ENCODE peak calls at places on chromosomes 6 and 20, in six cellular contexts. S is CD8-positive, alpha-beta T cell; H is mammary epithelial cell; G is small intestine; U is colonic mucosa; M is SJSA1. K is an unnamed sample. For H3K27me3 and H3K4me1, the result is how much of the 10 kb centered on the place peaks cover.

GRCh38 chr6:144601221-144601620 is 316.1 kb downstream of the UTRN start:
- DNase-seq in S (no peak), H (no peak), G (no peak), U (no peak), M (no peak), K (no peak)

GRCh38 chr20:17571153-17571527 is 1.3 kb downstream of the DSTN start:
- DNase-seq in S (no peak), H (no peak), G (peak), U (no peak), M (no peak), K (no peak)

GRCh38 chr6:137761072-137761471 is 106.0 kb upstream of the TNFAIP3 start:
- DNase-seq in S (no peak), H (no peak), G (no peak), U (no peak), M (no peak), K (no peak)

GRCh38 chr20:53692465-53693067 is 98.9 kb upstream of the ZNF217 start:
- DNase-seq in S (no peak), H (no peak), G (no peak), U (no peak), M (no peak), K (peak)

GRCh38 chr6:37432916-37433656 is at the start of gene CMTR1:
- DNase-seq in S (peak), H (peak), G (peak), U (peak), M (peak), K (peak)

GRCh38 chr6:96391776-96392175 is 129.8 kb upstream of the UFL1 start:
- DNase-seq in S (no peak), H (no peak), G (peak), U (no peak), M (no peak), K (no peak)

GRCh38 chr6:148836751-148837150 is 89.9 kb downstream of the UST start:
- DNase-seq in S (no peak), H (no peak), G (no peak), U (no peak), M (no peak), K (no peak)

GRCh38 chr20:32332614-32333013 is 25.5 kb upstream of the ASXL1 start:
- DNase-seq in S (no peak), H (peak), G (peak), U (no peak), M (peak), K (no peak)

GRCh38 chr6:110944681-110945151 is 13.8 kb upstream of the GTF3C6 start:
- DNase-seq in S (no peak), H (peak), G (no peak), U (no peak), M (no peak), K (no peak)

GRCh38 chr6:111080713-111081112 is 6.6 kb upstream of the SLC16A10 start:
- DNase-seq in S (no peak), H (peak), G (peak), U (peak), M (no peak), K (no peak)

GRCh38 chr20:21302645-21303060 is 478 bp upstream of the XRN2 start:
- DNase-seq in S (no peak), H (no peak), G (no peak), U (no peak), M (no peak), K (no peak)

GRCh38 chr6:106847116-106847515 is 127.4 kb downstream of the CD24 start:
- DNase-seq in S (no peak), H (no peak), G (no peak), U (no peak), M (no peak), K (no peak)

GRCh38 chr20:61789329-61789728 is 276.4 kb downstream of the TAF4 start:
- DNase-seq in S (no peak), H (peak), G (no peak), U (no peak), M (no peak), K (no peak)

GRCh38 chr6:168624540-168624939 is 183.6 kb downstream of the SMOC2 start:
- DNase-seq in S (no peak), H (no peak), G (no peak), U (no peak), M (no peak), K (no peak)

GRCh38 chr6:89008299-89008698 is 44.9 kb upstream of the RNGTT start:
- DNase-seq in S (no peak), H (no peak), G (peak), U (no peak), M (no peak), K (no peak)

GRCh38 chr6:82144007-82144851 is 103.3 kb downstream of the IBTK start:
- DNase-seq in S (no peak), H (peak), G (peak), U (no peak), M (peak), K (no peak)

GRCh38 chr20:22579119-22579427 is 5.3 kb downstream of the FOXA2 start:
- DNase-seq in S (no peak), H (no peak), G (no peak), U (no peak), M (no peak), K (no peak)

GRCh38 chr6:49145280-49145679 is 317.8 kb downstream of the MMUT start:
- DNase-seq in S (no peak), H (no peak), G (no peak), U (no peak), M (no peak), K (no peak)

DNA sequence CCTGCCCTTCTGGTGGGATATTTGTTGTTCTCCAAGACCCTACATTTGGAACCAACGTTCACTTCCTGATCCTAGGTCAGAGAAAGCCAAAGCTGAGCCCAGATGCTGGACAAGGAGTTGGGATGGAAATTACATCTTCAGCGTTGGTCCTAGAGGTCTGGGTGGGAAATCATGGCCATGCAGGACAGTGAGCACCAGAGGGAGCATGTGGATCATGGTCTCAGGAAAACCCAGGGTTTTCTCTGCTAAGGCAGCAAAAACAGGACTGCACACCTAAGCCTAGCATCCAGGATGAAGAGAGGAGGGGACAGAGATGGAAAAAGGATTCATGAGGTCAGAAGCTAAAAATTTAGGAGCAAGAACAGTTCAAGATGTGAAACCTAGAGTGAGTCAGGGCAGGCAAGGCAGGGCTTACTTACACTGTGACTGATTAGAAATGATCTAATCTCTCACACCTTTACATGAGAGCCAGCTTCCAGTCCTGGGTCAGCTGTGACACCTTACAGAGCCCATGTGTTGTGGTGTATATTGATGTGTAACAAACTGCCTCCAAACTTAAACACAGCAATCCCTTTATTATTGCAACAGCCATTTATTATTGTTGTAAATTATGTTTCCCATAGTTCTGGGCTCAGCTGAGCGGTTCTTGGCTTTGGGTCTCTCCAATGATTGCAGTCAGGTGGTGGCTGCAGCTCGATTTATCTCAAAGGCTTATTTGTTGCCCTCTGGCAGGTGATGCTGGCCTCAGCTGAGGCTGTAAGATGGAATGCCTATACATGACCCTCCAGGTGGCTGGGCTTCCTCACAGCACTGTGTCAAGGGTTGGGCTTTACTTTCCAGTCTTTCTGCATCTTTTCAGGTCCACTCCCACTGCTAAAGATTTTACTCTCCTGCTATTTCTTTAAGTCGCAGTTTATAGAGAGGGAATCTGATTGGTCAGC is 6.5 kb downstream of the C20orf202 start:
- DNase-seq in S (no peak), H (no peak), G (peak), U (no peak), M (no peak), K (no peak)
- H3K27me3 ChIP-seq in S (under half), H (under half), G (under half), U (under half), M (under half), K (under half)

GRCh38 chr20:58395604-58396003 is 6.6 kb downstream of the VAPB start:
- DNase-seq in S (no peak), H (no peak), G (no peak), U (no peak), M (no peak), K (no peak)
- H3K4me1 ChIP-seq in S (half or more), H (under half), G (under half), U (under half), M (under half), K (under half)

GRCh38 chr6:136566851-136567250 is 16.6 kb upstream of the MAP7 start:
- DNase-seq in S (no peak), H (no peak), G (peak), U (no peak), M (no peak), K (no peak)

GRCh38 chr6:136571065-136571464 is 20.8 kb upstream of the MAP7 start:
- DNase-seq in S (no peak), H (no peak), G (no peak), U (no peak), M (no peak), K (no peak)

GRCh38 chr6:136566007-136566487 is 15.8 kb upstream of the MAP7 start:
- DNase-seq in S (no peak), H (no peak), G (peak), U (peak), M (no peak), K (peak)

GRCh38 chr6:136567688-136568087 is 17.5 kb upstream of the MAP7 start:
- DNase-seq in S (no peak), H (no peak), G (peak), U (no peak), M (no peak), K (no peak)

GRCh38 chr6:136568129-136568528 is 17.9 kb upstream of the MAP7 start:
- DNase-seq in S (no peak), H (no peak), G (peak), U (no peak), M (no peak), K (no peak)
- H3K27me3 ChIP-seq in S (under half), H (under half), G (under half), U (under half), M (under half), K (under half)

DNA sequence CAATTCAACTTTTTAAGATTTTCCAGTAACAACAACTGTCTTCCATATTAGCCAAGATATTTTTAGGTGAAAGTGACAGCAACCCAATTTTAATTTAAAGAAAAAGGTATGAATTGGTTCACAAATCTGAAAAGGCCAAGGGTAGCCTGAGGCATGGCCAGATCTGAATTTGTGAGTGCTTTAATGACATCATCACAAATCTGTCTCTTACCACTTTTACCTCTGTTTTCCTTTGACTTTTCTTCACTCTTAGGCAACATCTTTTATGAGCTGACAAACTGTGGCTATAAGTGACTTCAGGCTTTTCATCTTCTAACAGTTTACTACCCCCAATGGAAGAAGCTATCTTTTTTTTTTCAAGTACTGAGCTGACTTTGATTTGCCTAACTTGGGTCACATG is 44.5 kb upstream of the PKIB start:
- DNase-seq in S (no peak), H (no peak), G (no peak), U (no peak), M (no peak), K (no peak)
- H3K4me1 ChIP-seq in S (under half), H (under half), G (under half), U (under half), M (under half), K (under half)

GRCh38 chr6:160737934-160738333 is 35.9 kb downstream of the PLG start:
- DNase-seq in S (no peak), H (peak), G (no peak), U (no peak), M (no peak), K (no peak)

GRCh38 chr6:160734627-160735026 is 32.6 kb downstream of the PLG start:
- DNase-seq in S (no peak), H (no peak), G (no peak), U (no peak), M (no peak), K (no peak)

GRCh38 chr6:160733045-160733646 is 31.1 kb downstream of the PLG start:
- DNase-seq in S (no peak), H (peak), G (peak), U (peak), M (no peak), K (no peak)

GRCh38 chr6:160739955-160740354 is 37.9 kb downstream of the PLG start:
- DNase-seq in S (no peak), H (no peak), G (no peak), U (no peak), M (no peak), K (no peak)

DNA sequence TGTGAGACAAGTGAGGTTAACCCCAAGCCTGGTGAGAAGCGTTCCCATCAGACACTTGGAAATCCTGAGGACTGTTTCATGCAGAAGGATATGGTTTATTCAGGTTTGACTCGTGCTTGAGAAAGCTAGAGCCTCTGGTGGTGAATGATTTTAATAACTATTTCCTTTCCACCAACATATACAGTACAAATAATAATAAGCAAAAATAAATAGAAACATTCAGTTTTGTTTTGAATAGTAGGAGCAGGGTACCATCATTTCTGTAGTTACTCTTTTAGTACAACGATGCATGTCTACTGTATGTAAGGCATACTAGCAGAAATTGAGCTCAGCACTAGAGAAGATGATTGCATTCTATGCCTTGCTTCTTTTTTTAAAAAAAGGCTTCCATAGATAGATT is 33.5 kb downstream of the PLG start:
- DNase-seq in S (no peak), H (no peak), G (no peak), U (no peak), M (no peak), K (no peak)
- H3K27me3 ChIP-seq in S (under half), H (under half), G (under half), U (under half), M (under half), K (under half)

DNA sequence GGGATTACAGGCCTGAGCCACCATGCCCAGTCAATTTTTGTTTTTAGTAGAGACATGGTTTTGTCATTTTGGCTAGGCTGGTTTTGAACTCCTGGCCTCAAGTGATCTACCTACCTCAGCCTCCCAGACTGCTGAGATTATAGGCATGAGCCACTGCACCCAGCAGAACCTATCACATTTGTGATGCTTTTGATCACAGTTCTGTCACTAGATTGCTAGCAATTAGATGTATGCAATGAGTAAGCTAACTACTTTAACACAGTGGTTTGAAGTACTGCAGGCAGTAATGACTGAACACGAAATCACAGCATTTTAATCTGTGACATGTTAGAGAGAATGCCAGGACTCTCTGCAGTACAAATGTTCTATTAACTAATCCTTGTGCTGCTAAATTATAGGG is 19.6 kb upstream of the SAMHD1 start:
- DNase-seq in S (no peak), H (no peak), G (no peak), U (no peak), M (no peak), K (no peak)
- H3K4me1 ChIP-seq in S (half or more), H (under half), G (under half), U (under half), M (under half), K (half or more)

GRCh38 chr6:1385129-1386042 is 4.0 kb upstream of the FOXF2 start:
- DNase-seq in S (no peak), H (no peak), G (no peak), U (no peak), M (peak), K (no peak)
- H3K27me3 ChIP-seq in S (under half), H (half or more), G (under half), U (half or more), M (under half), K (half or more)

GRCh38 chr6:43706788-43707187 is 19.2 kb upstream of the MRPS18A start:
- DNase-seq in S (no peak), H (no peak), G (no peak), U (no peak), M (no peak), K (no peak)
- H3K4me1 ChIP-seq in S (under half), H (under half), G (under half), U (under half), M (half or more), K (under half)

K was measured in spleen.